ENCODE peak calls at places on chromosomes 5 and 9, in five cellular contexts. One of them, this sample, is unnamed. For H3K9me3, the result is how much of the 10 kb centered on the place peaks cover.

GRCh38 chr9:130997925-130998595 is 10.9 kb upstream of the LAMC3 start:
- DNase-seq in colonic mucosa: peak
- DNase-seq in astrocyte: peak
- DNase-seq in CD8-positive, alpha-beta memory T cell: peak
- DNase-seq in SJSA1: peak
- DNase-seq in this sample: peak

GRCh38 chr5:180330810-180331646 is 22.1 kb downstream of the GFPT2 start:
- DNase-seq in astrocyte: peak
- DNase-seq in CD8-positive, alpha-beta memory T cell: no peak
- DNase-seq in SJSA1: peak
- DNase-seq in colonic mucosa: peak
- DNase-seq in this sample: no peak

GRCh38 chr5:61450170-61450815 is 118.2 kb downstream of the ZSWIM6 start:
- DNase-seq in colonic mucosa: peak
- DNase-seq in CD8-positive, alpha-beta memory T cell: no peak
- DNase-seq in astrocyte: peak
- DNase-seq in SJSA1: peak
- DNase-seq in this sample: no peak

GRCh38 chr9:100370064-100370723 is 17.5 kb upstream of the TEX10 start:
- DNase-seq in SJSA1: no peak
- DNase-seq in CD8-positive, alpha-beta memory T cell: no peak
- DNase-seq in colonic mucosa: no peak
- DNase-seq in astrocyte: no peak
- DNase-seq in this sample: no peak

GRCh38 chr5:125717209-125717608 is 706.0 kb upstream of the GRAMD2B start:
- DNase-seq in SJSA1: peak
- DNase-seq in astrocyte: peak
- DNase-seq in CD8-positive, alpha-beta memory T cell: no peak
- DNase-seq in colonic mucosa: no peak
- DNase-seq in this sample: no peak

GRCh38 chr9:36134761-36135505 is 1.6 kb upstream of the GLIPR2 start:
- DNase-seq in CD8-positive, alpha-beta memory T cell: no peak
- DNase-seq in SJSA1: no peak
- DNase-seq in astrocyte: no peak
- DNase-seq in colonic mucosa: no peak
- DNase-seq in this sample: peak

GRCh38 chr5:150618588-150619281 is 21.7 kb upstream of the SYNPO start:
- DNase-seq in astrocyte: peak
- DNase-seq in CD8-positive, alpha-beta memory T cell: no peak
- DNase-seq in SJSA1: no peak
- DNase-seq in colonic mucosa: no peak
- DNase-seq in this sample: no peak

GRCh38 chr9:83699615-83700014 is 8.1 kb downstream of the UBQLN1 start:
- DNase-seq in colonic mucosa: no peak
- DNase-seq in SJSA1: no peak
- DNase-seq in CD8-positive, alpha-beta memory T cell: no peak
- DNase-seq in astrocyte: no peak
- DNase-seq in this sample: no peak

GRCh38 chr9:127899200-127899943 is at the start of gene ST6GALNAC6:
- DNase-seq in SJSA1: peak
- DNase-seq in colonic mucosa: peak
- DNase-seq in astrocyte: peak
- DNase-seq in CD8-positive, alpha-beta memory T cell: peak
- DNase-seq in this sample: peak

GRCh38 chr9:83714316-83714715 is 6.6 kb upstream of the UBQLN1 start:
- DNase-seq in SJSA1: no peak
- DNase-seq in CD8-positive, alpha-beta memory T cell: no peak
- DNase-seq in colonic mucosa: no peak
- DNase-seq in astrocyte: no peak
- DNase-seq in this sample: no peak

GRCh38 chr9:135708164-135708563 is 6.2 kb downstream of the KCNT1 start:
- DNase-seq in colonic mucosa: no peak
- DNase-seq in SJSA1: no peak
- DNase-seq in CD8-positive, alpha-beta memory T cell: no peak
- DNase-seq in astrocyte: no peak
- DNase-seq in this sample: no peak

GRCh38 chr5:149546974-149547373 is 4.3 kb downstream of the CSNK1A1 start:
- DNase-seq in SJSA1: no peak
- DNase-seq in CD8-positive, alpha-beta memory T cell: no peak
- DNase-seq in colonic mucosa: peak
- DNase-seq in astrocyte: no peak
- DNase-seq in this sample: no peak

GRCh38 chr9:115231116-115231515 is 113.2 kb upstream of the TNC start:
- DNase-seq in colonic mucosa: no peak
- DNase-seq in CD8-positive, alpha-beta memory T cell: no peak
- DNase-seq in SJSA1: no peak
- DNase-seq in astrocyte: no peak
- DNase-seq in this sample: no peak

GRCh38 chr9:93945400-93946337 is 9.5 kb downstream of the BARX1 start:
- DNase-seq in CD8-positive, alpha-beta memory T cell: no peak
- DNase-seq in SJSA1: no peak
- DNase-seq in colonic mucosa: peak
- DNase-seq in astrocyte: no peak
- DNase-seq in this sample: no peak

GRCh38 chr5:32538031-32538547 is 47.3 kb upstream of the SUB1 start:
- DNase-seq in astrocyte: no peak
- DNase-seq in SJSA1: no peak
- DNase-seq in CD8-positive, alpha-beta memory T cell: peak
- DNase-seq in colonic mucosa: no peak
- DNase-seq in this sample: no peak

GRCh38 chr5:169183581-169183980 is 117.4 kb downstream of the SLIT3 start:
- DNase-seq in colonic mucosa: no peak
- DNase-seq in CD8-positive, alpha-beta memory T cell: no peak
- DNase-seq in SJSA1: no peak
- DNase-seq in astrocyte: peak
- DNase-seq in this sample: no peak

GRCh38 chr9:79984429-79985067 is 412.8 kb downstream of the TLE4 start:
- DNase-seq in colonic mucosa: no peak
- DNase-seq in astrocyte: no peak
- DNase-seq in CD8-positive, alpha-beta memory T cell: no peak
- DNase-seq in SJSA1: no peak
- DNase-seq in this sample: no peak

GRCh38 chr9:92332577-92333287 is 7.0 kb downstream of the CENPP start:
- DNase-seq in astrocyte: peak
- DNase-seq in colonic mucosa: no peak
- DNase-seq in SJSA1: no peak
- DNase-seq in CD8-positive, alpha-beta memory T cell: no peak
- DNase-seq in this sample: no peak

GRCh38 chr5:166720026-166720425 is 1571.4 kb upstream of the WWC1 start:
- DNase-seq in CD8-positive, alpha-beta memory T cell: no peak
- DNase-seq in SJSA1: no peak
- DNase-seq in colonic mucosa: no peak
- DNase-seq in astrocyte: no peak
- DNase-seq in this sample: no peak

GRCh38 chr5:100841358-100842076 is 61.6 kb downstream of the ST8SIA4 start:
- DNase-seq in astrocyte: peak
- DNase-seq in SJSA1: no peak
- DNase-seq in CD8-positive, alpha-beta memory T cell: no peak
- DNase-seq in colonic mucosa: no peak
- DNase-seq in this sample: no peak

GRCh38 chr5:150753863-150754262 is 5.0 kb downstream of the DCTN4 start:
- DNase-seq in CD8-positive, alpha-beta memory T cell: no peak
- DNase-seq in astrocyte: no peak
- DNase-seq in colonic mucosa: no peak
- DNase-seq in SJSA1: no peak
- DNase-seq in this sample: no peak

GRCh38 chr9:22622823-22623222 is 176.2 kb downstream of the DMRTA1 start:
- DNase-seq in CD8-positive, alpha-beta memory T cell: no peak
- DNase-seq in SJSA1: no peak
- DNase-seq in astrocyte: no peak
- DNase-seq in colonic mucosa: no peak
- DNase-seq in this sample: no peak

GRCh38 chr9:34809504-34810186 is 99.7 kb upstream of the CCL21 start:
- DNase-seq in colonic mucosa: no peak
- DNase-seq in SJSA1: no peak
- DNase-seq in CD8-positive, alpha-beta memory T cell: no peak
- DNase-seq in astrocyte: no peak
- DNase-seq in this sample: no peak

GRCh38 chr5:80234311-80234948 is 21.4 kb downstream of the SERINC5 start:
- DNase-seq in SJSA1: no peak
- DNase-seq in CD8-positive, alpha-beta memory T cell: no peak
- DNase-seq in colonic mucosa: no peak
- DNase-seq in astrocyte: no peak
- DNase-seq in this sample: peak

GRCh38 chr5:14142202-14142855 is 813 bp upstream of the TRIO start:
- DNase-seq in astrocyte: no peak
- DNase-seq in SJSA1: no peak
- DNase-seq in CD8-positive, alpha-beta memory T cell: no peak
- DNase-seq in colonic mucosa: no peak
- DNase-seq in this sample: no peak

GRCh38 chr5:110880413-110880812 is 141.6 kb downstream of the SLC25A46 start:
- DNase-seq in CD8-positive, alpha-beta memory T cell: no peak
- DNase-seq in astrocyte: peak
- DNase-seq in SJSA1: no peak
- DNase-seq in colonic mucosa: peak
- DNase-seq in this sample: no peak

GRCh38 chr5:54589786-54590185 is 72.2 kb downstream of the SNX18 start:
- DNase-seq in colonic mucosa: no peak
- DNase-seq in CD8-positive, alpha-beta memory T cell: no peak
- DNase-seq in SJSA1: no peak
- DNase-seq in astrocyte: no peak
- DNase-seq in this sample: no peak

GRCh38 chr5:35618297-35618636 is 604 bp downstream of the SPEF2 start:
- DNase-seq in CD8-positive, alpha-beta memory T cell: no peak
- DNase-seq in astrocyte: no peak
- DNase-seq in SJSA1: no peak
- DNase-seq in colonic mucosa: no peak
- DNase-seq in this sample: no peak

GRCh38 chr5:35617435-35618296 is at the start of gene SPEF2:
- DNase-seq in astrocyte: peak
- DNase-seq in colonic mucosa: peak
- DNase-seq in SJSA1: peak
- DNase-seq in CD8-positive, alpha-beta memory T cell: peak
- DNase-seq in this sample: peak

GRCh38 chr5:35622974-35623373 is 5.3 kb downstream of the SPEF2 start:
- DNase-seq in CD8-positive, alpha-beta memory T cell: no peak
- DNase-seq in colonic mucosa: no peak
- DNase-seq in astrocyte: no peak
- DNase-seq in SJSA1: no peak
- DNase-seq in this sample: no peak

GRCh38 chr5:35618791-35619190 is 1.1 kb downstream of the SPEF2 start:
- DNase-seq in CD8-positive, alpha-beta memory T cell: no peak
- DNase-seq in colonic mucosa: no peak
- DNase-seq in astrocyte: no peak
- DNase-seq in SJSA1: no peak
- DNase-seq in this sample: no peak

DNA sequence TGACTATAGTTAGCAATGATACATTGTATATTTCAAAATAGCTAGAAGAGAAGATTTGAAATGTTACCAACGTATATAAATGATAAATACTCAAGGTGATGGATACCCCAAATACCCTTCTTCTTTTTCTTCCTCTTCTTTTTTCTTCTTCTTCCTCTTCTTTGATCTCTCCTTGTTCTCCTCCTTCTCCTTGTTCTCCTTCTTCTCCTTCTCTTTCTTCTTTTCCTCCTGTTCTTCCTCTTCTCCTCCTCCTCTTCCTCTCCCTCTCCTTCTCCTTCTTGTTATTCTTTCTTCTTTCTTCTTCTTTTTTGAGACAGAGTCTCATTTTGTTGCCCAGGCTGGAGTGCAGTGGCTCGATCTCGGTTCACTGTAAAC is 616 bp upstream of the SPEF2 start:
- DNase-seq in colonic mucosa: no peak
- DNase-seq in SJSA1: no peak
- DNase-seq in astrocyte: no peak
- DNase-seq in CD8-positive, alpha-beta memory T cell: no peak
- DNase-seq in this sample: no peak
- H3K4me3 ChIP-seq in colonic mucosa: peak
- H3K4me3 ChIP-seq in SJSA1: no peak
- H3K4me3 ChIP-seq in astrocyte: peak
- H3K4me3 ChIP-seq in CD8-positive, alpha-beta memory T cell: peak
- H3K4me3 ChIP-seq in this sample: peak

DNA sequence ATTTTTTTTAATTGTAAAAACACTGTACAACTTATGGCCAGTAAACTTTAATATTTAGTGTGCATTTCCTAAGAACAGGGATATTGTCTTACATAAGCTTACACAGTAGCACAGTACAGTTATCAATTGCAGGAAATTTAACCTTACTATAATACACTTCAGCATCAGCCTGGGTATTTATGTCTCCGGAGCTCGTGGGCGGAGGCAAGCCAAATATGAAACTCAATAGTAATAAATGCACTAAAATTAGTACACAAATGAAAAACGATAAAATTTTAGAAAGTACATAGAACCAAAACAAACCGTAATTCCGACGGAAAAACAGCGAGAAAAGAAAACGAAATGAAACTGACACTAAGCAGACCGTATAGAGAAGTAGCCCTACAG is 91.2 kb downstream of the ANXA2R start:
- DNase-seq in SJSA1: no peak
- DNase-seq in colonic mucosa: no peak
- DNase-seq in CD8-positive, alpha-beta memory T cell: no peak
- DNase-seq in astrocyte: no peak
- DNase-seq in this sample: no peak
- H3K9me3 ChIP-seq in SJSA1: under half
- H3K9me3 ChIP-seq in colonic mucosa: under half
- H3K9me3 ChIP-seq in CD8-positive, alpha-beta memory T cell: under half
- H3K9me3 ChIP-seq in astrocyte: under half
- H3K9me3 ChIP-seq in this sample: under half

GRCh38 chr5:77958642-77959315 is 182.6 kb upstream of the TBCA start:
- DNase-seq in CD8-positive, alpha-beta memory T cell: no peak
- DNase-seq in astrocyte: no peak
- DNase-seq in colonic mucosa: no peak
- DNase-seq in SJSA1: no peak
- DNase-seq in this sample: peak

GRCh38 chr5:77957081-77957480 is 180.9 kb upstream of the TBCA start:
- DNase-seq in colonic mucosa: no peak
- DNase-seq in SJSA1: no peak
- DNase-seq in astrocyte: no peak
- DNase-seq in CD8-positive, alpha-beta memory T cell: no peak
- DNase-seq in this sample: no peak

GRCh38 chr5:77957516-77957915 is 181.4 kb upstream of the TBCA start:
- DNase-seq in astrocyte: no peak
- DNase-seq in colonic mucosa: no peak
- DNase-seq in CD8-positive, alpha-beta memory T cell: no peak
- DNase-seq in SJSA1: no peak
- DNase-seq in this sample: no peak

GRCh38 chr5:77960305-77960704 is 184.2 kb upstream of the TBCA start:
- DNase-seq in CD8-positive, alpha-beta memory T cell: no peak
- DNase-seq in colonic mucosa: no peak
- DNase-seq in SJSA1: no peak
- DNase-seq in astrocyte: no peak
- DNase-seq in this sample: peak

GRCh38 chr5:77957931-77958476 is 181.9 kb upstream of the TBCA start:
- DNase-seq in CD8-positive, alpha-beta memory T cell: no peak
- DNase-seq in SJSA1: no peak
- DNase-seq in astrocyte: no peak
- DNase-seq in colonic mucosa: no peak
- DNase-seq in this sample: peak
- H3K4me3 ChIP-seq in CD8-positive, alpha-beta memory T cell: no peak
- H3K4me3 ChIP-seq in SJSA1: no peak
- H3K4me3 ChIP-seq in astrocyte: peak
- H3K4me3 ChIP-seq in colonic mucosa: no peak
- H3K4me3 ChIP-seq in this sample: peak

DNA sequence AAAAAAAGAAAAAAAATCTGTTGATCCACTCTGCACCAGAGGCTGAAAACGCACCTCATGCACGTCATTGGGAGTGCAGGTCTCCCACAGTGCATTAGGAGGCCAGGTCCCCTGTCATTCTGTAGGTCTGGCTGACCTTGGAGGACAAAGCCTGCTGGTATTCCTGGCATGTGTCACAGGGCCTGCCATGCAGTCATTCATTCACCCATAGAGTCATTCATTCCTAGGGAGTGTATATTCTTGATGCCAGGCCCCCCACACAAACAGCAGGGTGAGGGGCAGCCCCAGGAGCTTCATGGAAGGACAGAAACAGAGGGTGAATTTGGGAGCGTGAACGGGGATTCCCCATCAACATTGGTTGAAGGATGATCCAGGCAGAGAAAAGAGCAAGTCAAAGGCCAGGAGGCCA is 2.2 kb downstream of the GBGT1 start:
- DNase-seq in colonic mucosa: no peak
- DNase-seq in SJSA1: no peak
- DNase-seq in astrocyte: no peak
- DNase-seq in CD8-positive, alpha-beta memory T cell: no peak
- DNase-seq in this sample: no peak
- H3K9me3 ChIP-seq in colonic mucosa: under half
- H3K9me3 ChIP-seq in SJSA1: under half
- H3K9me3 ChIP-seq in astrocyte: under half
- H3K9me3 ChIP-seq in CD8-positive, alpha-beta memory T cell: under half
- H3K9me3 ChIP-seq in this sample: under half